ENCODE peak calls at places on chromosomes 12 and 14, in five cellular contexts. R is CD4-positive, alpha-beta memory T cell; W is small intestine; A is adrenal gland; F is colonic mucosa. Y is an unnamed sample. For H3K4me1, the result is how much of the 10 kb centered on the place peaks cover.

GRCh38 chr14:23302290-23303225 is at the start of gene PPP1R3E:
- DNase-seq in R (peak), W (peak), A (peak), F (peak), Y (peak)

GRCh38 chr14:99524804-99525698 is 43.8 kb downstream of the CCNK start:
- DNase-seq in R (peak), W (peak), A (no peak), F (peak), Y (no peak)

GRCh38 chr12:24049771-24050170 is 100.3 kb upstream of the SOX5 start:
- DNase-seq in R (no peak), W (no peak), A (no peak), F (no peak), Y (no peak)

GRCh38 chr14:105155071-105155651 is 13.4 kb downstream of the JAG2 start:
- DNase-seq in R (no peak), W (peak), A (no peak), F (no peak), Y (no peak)

GRCh38 chr14:94775082-94775874 is 5.4 kb upstream of the GSC start:
- DNase-seq in R (no peak), W (no peak), A (no peak), F (no peak), Y (no peak)

GRCh38 chr12:132422057-132423043 is 67.6 kb upstream of the FBRSL1 start:
- DNase-seq in R (no peak), W (no peak), A (no peak), F (no peak), Y (no peak)

GRCh38 chr12:117293510-117293909 is 67.9 kb downstream of the NOS1 start:
- DNase-seq in R (no peak), W (no peak), A (no peak), F (no peak), Y (no peak)

GRCh38 chr12:60335765-60336164 is 739.9 kb downstream of the SLC16A7 start:
- DNase-seq in R (no peak), W (no peak), A (no peak), F (no peak), Y (no peak)

GRCh38 chr12:113051759-113052158 is 4.8 kb upstream of the DTX1 start:
- DNase-seq in R (no peak), W (no peak), A (no peak), F (no peak), Y (no peak)

GRCh38 chr14:22200977-22201605 is 387.9 kb downstream of the DAD1 start:
- DNase-seq in R (peak), W (peak), A (no peak), F (no peak), Y (no peak)

GRCh38 chr12:2191534-2192153 is 138.9 kb downstream of the CACNA1C start:
- DNase-seq in R (no peak), W (no peak), A (no peak), F (no peak), Y (no peak)

GRCh38 chr14:74459289-74459946 is 33.4 kb upstream of the SYNDIG1L start:
- DNase-seq in R (no peak), W (peak), A (peak), F (no peak), Y (peak)

GRCh38 chr12:130987151-130987931 is 33.6 kb downstream of the ADGRD1 start:
- DNase-seq in R (no peak), W (peak), A (no peak), F (no peak), Y (no peak)

GRCh38 chr12:104828015-104828414 is 130.1 kb downstream of the SLC41A2 start:
- DNase-seq in R (no peak), W (no peak), A (no peak), F (no peak), Y (no peak)

GRCh38 chr14:23054000-23054811 is 3.1 kb downstream of the CDH24 start:
- DNase-seq in R (no peak), W (no peak), A (no peak), F (no peak), Y (no peak)

GRCh38 chr14:97106166-97106565 is 309.0 kb downstream of the VRK1 start:
- DNase-seq in R (no peak), W (no peak), A (no peak), F (no peak), Y (peak)

GRCh38 chr12:31117203-31118011 is 43.7 kb downstream of the DDX11 start:
- DNase-seq in R (peak), W (peak), A (no peak), F (peak), Y (peak)

GRCh38 chr12:12240671-12241345 is 26.0 kb downstream of the LRP6 start:
- DNase-seq in R (no peak), W (peak), A (no peak), F (no peak), Y (no peak)

GRCh38 chr12:117360551-117361311 is 695 bp downstream of the NOS1 start:
- DNase-seq in R (no peak), W (no peak), A (no peak), F (no peak), Y (no peak)

GRCh38 chr12:95648990-95649791 is 97.9 kb upstream of the USP44 start:
- DNase-seq in R (no peak), W (peak), A (no peak), F (peak), Y (no peak)

GRCh38 chr14:105168979-105169507 is 467 bp upstream of the JAG2 start:
- DNase-seq in R (peak), W (no peak), A (no peak), F (no peak), Y (no peak)

GRCh38 chr12:46964496-46965098 is 114.8 kb upstream of the PCED1B start:
- DNase-seq in R (no peak), W (no peak), A (peak), F (no peak), Y (no peak)

GRCh38 chr12:25276199-25276937 is 25.6 kb upstream of the KRAS start:
- DNase-seq in R (no peak), W (peak), A (peak), F (peak), Y (peak)

GRCh38 chr14:91380610-91381371 is 36.8 kb downstream of the CCDC88C start:
- DNase-seq in R (no peak), W (no peak), A (no peak), F (no peak), Y (no peak)

GRCh38 chr12:12996235-12996634 is 3.8 kb downstream of the HEBP1 start:
- DNase-seq in R (no peak), W (no peak), A (no peak), F (no peak), Y (no peak)

GRCh38 chr14:100305446-100306255 is 593 bp downstream of the SLC25A29 start:
- DNase-seq in R (no peak), W (no peak), A (peak), F (peak), Y (peak)

GRCh38 chr12:111457071-111457470 is 51.3 kb downstream of the SH2B3 start:
- DNase-seq in R (no peak), W (no peak), A (no peak), F (no peak), Y (no peak)

GRCh38 chr14:94145902-94146527 is 16.6 kb upstream of the IFI27L2 start:
- DNase-seq in R (no peak), W (no peak), A (no peak), F (no peak), Y (no peak)

GRCh38 chr12:94204647-94205247 is 56.4 kb downstream of the PLXNC1 start:
- DNase-seq in R (no peak), W (no peak), A (no peak), F (no peak), Y (no peak)

GRCh38 chr12:89276860-89277259 is 75.4 kb downstream of the DUSP6 start:
- DNase-seq in R (no peak), W (no peak), A (no peak), F (no peak), Y (no peak)
- H3K4me3 ChIP-seq in R (no peak), W (no peak), A (no peak), F (no peak), Y (no peak)

DNA sequence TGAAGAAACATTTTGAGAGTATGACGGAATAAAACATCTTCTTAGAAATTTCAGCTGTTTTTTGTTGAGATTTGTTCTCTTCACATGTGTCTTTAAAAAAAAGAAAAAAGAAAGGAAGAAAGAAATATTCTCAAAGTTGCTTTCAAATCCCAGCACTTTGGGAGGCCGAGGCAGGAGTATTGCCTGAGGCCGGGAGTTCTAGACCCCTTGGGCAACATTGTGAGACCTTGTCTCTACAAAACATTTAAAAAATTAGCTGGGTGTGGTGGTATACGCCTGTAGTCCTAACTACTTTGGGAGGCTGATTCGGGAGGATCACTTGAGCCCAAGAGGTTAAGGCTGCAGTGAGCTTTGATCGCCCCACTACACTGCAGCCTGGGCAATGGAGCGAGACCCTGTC is 34.3 kb upstream of the CCT2 start:
- DNase-seq in R (no peak), W (no peak), A (no peak), F (no peak), Y (no peak)
- H3K27ac ChIP-seq in R (no peak), W (no peak), A (no peak), F (no peak), Y (no peak)

GRCh38 chr12:124485371-124485770 is 82.0 kb downstream of the NCOR2 start:
- DNase-seq in R (no peak), W (no peak), A (no peak), F (no peak), Y (no peak)
- H3K4me1 ChIP-seq in R (under half), W (under half), A (under half), F (under half), Y (under half)

GRCh38 chr14:71687115-71687836 is 245.0 kb upstream of the RGS6 start:
- DNase-seq in R (no peak), W (no peak), A (no peak), F (no peak), Y (no peak)
- H3K4me3 ChIP-seq in R (no peak), W (no peak), A (no peak), F (no peak), Y (no peak)

GRCh38 chr12:38157933-38158401 is 158.6 kb upstream of the ALG10B start:
- DNase-seq in R (no peak), W (no peak), A (no peak), F (peak), Y (no peak)
- H3K27ac ChIP-seq in R (no peak), W (no peak), A (no peak), F (no peak), Y (no peak)

GRCh38 chr12:57216931-57217871 is 607 bp downstream of the NXPH4 start:
- DNase-seq in R (no peak), W (no peak), A (no peak), F (no peak), Y (no peak)
- H3K4me1 ChIP-seq in R (half or more), W (under half), A (under half), F (under half), Y (under half)

GRCh38 chr12:120583478-120584030 is 2.4 kb upstream of the POP5 start:
- DNase-seq in R (peak), W (peak), A (peak), F (peak), Y (peak)
- H3K4me3 ChIP-seq in R (no peak), W (no peak), A (no peak), F (no peak), Y (no peak)

Y was measured in thyroid gland.